ENCODE peak calls at places on chromosome 18, in five cellular contexts. O, C, G, Q and N are unnamed samples.

GRCh38 chr18:45197526-45197970 is 417.7 kb upstream of the SLC14A2 start:
- DNase-seq in O (peak; percentile 61), C (no peak), G (no peak), Q (no peak), N (peak; percentile 69)

GRCh38 chr18:3305933-3306332 is 44.0 kb downstream of the MYL12B start:
- DNase-seq in O (peak; percentile 97), C (peak; percentile 12), G (no peak), Q (no peak), N (peak; percentile 76)

GRCh38 chr18:65869527-65869926 is 118.7 kb downstream of the CDH7 start:
- DNase-seq in O (no peak), C (no peak), G (no peak), Q (no peak), N (no peak)

GRCh38 chr18:49031511-49032188 is 80.9 kb upstream of the SMAD7 start:
- DNase-seq in O (no peak), C (no peak), G (peak; percentile 32), Q (no peak), N (no peak)

GRCh38 chr18:63683152-63683551 is 19.6 kb upstream of the SERPINB11 start:
- DNase-seq in O (peak; percentile 60), C (peak; percentile 98), G (peak; percentile 49), Q (no peak), N (peak; percentile 96)

GRCh38 chr18:79572093-79572780 is 107.4 kb upstream of the CTDP1 start:
- DNase-seq in O (no peak), C (no peak), G (no peak), Q (no peak), N (no peak)

GRCh38 chr18:51149605-51150429 is 47.7 kb downstream of the MEX3C start:
- DNase-seq in O (peak; percentile 76), C (peak; percentile 44), G (no peak), Q (no peak), N (peak; percentile 53)

GRCh38 chr18:55477537-55478300 is 110.3 kb downstream of the TCF4 start:
- DNase-seq in O (peak; percentile 61), C (peak; percentile 67), G (no peak), Q (no peak), N (peak; percentile 73)

GRCh38 chr18:9631814-9632496 is 17.6 kb upstream of the PPP4R1 start:
- DNase-seq in O (peak; percentile 94), C (peak; percentile 91), G (no peak), Q (no peak), N (peak; percentile 93)

GRCh38 chr18:52570975-52571374 is 231.0 kb downstream of the DCC start:
- DNase-seq in O (no peak), C (no peak), G (no peak), Q (no peak), N (no peak)